ENCODE peak calls at places on chromosomes 13 and 19, in ten cellular contexts. A, P, B, O, X, N, V, R, S and I are unnamed samples.

GRCh38 chr13:35988648-35989081 is 142.5 kb downstream of the DCLK1 start:
- DNase-seq in S (no peak), V (no peak), R (no peak), N (no peak), P (peak), O (no peak), A (peak), B (no peak), X (no peak), I (no peak)

GRCh38 chr19:9054207-9054606 is 32.7 kb upstream of the OR1M1 start:
- DNase-seq in B (no peak), V (no peak), O (no peak), P (no peak), A (no peak), N (no peak), S (no peak), R (no peak), X (no peak), I (no peak)

GRCh38 chr13:40445557-40445990 is 220.9 kb downstream of the FOXO1 start:
- DNase-seq in P (peak), A (peak), N (no peak), B (no peak), X (peak), S (no peak), R (no peak), O (no peak), V (peak), I (no peak)

GRCh38 chr13:102870677-102871415 is 25.0 kb downstream of the ERCC5 start:
- DNase-seq in N (peak), V (no peak), X (peak), R (peak), P (peak), O (peak), A (peak), S (peak), B (peak), I (peak)

GRCh38 chr19:37903096-37903495 is 3.3 kb downstream of the WDR87 start:
- DNase-seq in S (no peak), V (no peak), A (no peak), P (no peak), O (no peak), X (no peak), N (no peak), R (no peak), B (no peak), I (no peak)

GRCh38 chr13:41670873-41671443 is 213.6 kb downstream of the RGCC start:
- DNase-seq in B (no peak), R (no peak), O (no peak), P (no peak), A (peak), V (no peak), X (no peak), N (no peak), S (no peak), I (no peak)

GRCh38 chr13:113452942-113453901 is at the start of gene ADPRHL1:
- DNase-seq in B (no peak), A (no peak), S (no peak), P (no peak), N (no peak), X (no peak), V (no peak), R (no peak), O (no peak), I (no peak)

GRCh38 chr13:23347601-23348000 is 85.9 kb downstream of the SACS start:
- DNase-seq in B (no peak), P (no peak), S (no peak), O (no peak), V (no peak), A (no peak), R (no peak), X (no peak), N (no peak), I (no peak)

GRCh38 chr19:31255174-31255862 is 93.9 kb downstream of the TSHZ3 start:
- DNase-seq in B (no peak), N (no peak), V (no peak), X (no peak), O (no peak), A (no peak), P (no peak), R (no peak), S (peak), I (no peak)

GRCh38 chr13:94967183-94968039 is 255.1 kb upstream of the SOX21 start:
- DNase-seq in O (no peak), V (no peak), X (peak), S (peak), R (no peak), P (no peak), A (peak), N (peak), B (peak), I (no peak)

GRCh38 chr19:37932985-37933953 is 26.3 kb downstream of the SIPA1L3 start:
- DNase-seq in R (no peak), V (no peak), O (no peak), N (no peak), A (peak), S (peak), B (no peak), X (no peak), P (peak), I (no peak)

GRCh38 chr19:38711726-38712153 is 32.5 kb downstream of the CAPN12 start:
- DNase-seq in V (peak), P (peak), X (no peak), S (peak), N (peak), O (peak), R (no peak), B (no peak), A (peak), I (no peak)

GRCh38 chr19:19550454-19550842 is 12.4 kb downstream of the CILP2 start:
- DNase-seq in V (no peak), R (no peak), A (peak), P (no peak), X (no peak), S (peak), N (no peak), O (no peak), B (no peak), I (no peak)

GRCh38 chr19:10828981-10829821 is 6.8 kb downstream of the TMED1 start:
- DNase-seq in N (no peak), P (no peak), B (no peak), X (no peak), O (no peak), V (no peak), S (no peak), R (no peak), A (no peak), I (no peak)

GRCh38 chr13:112839347-112840105 is 129.5 kb upstream of the MCF2L start:
- DNase-seq in A (peak), B (no peak), S (peak), N (no peak), R (no peak), V (no peak), P (peak), O (peak), X (no peak), I (no peak)

GRCh38 chr19:50932690-50933083 is 20.2 kb downstream of the KLK5 start:
- DNase-seq in A (no peak), B (no peak), S (no peak), N (no peak), R (no peak), O (no peak), P (no peak), X (no peak), V (no peak), I (no peak)

GRCh38 chr19:34269968-34270621 is 15.7 kb downstream of the GARRE1 start:
- DNase-seq in O (peak), X (peak), A (peak), B (no peak), S (peak), N (no peak), R (peak), V (no peak), P (peak), I (peak)

GRCh38 chr19:2416321-2417097 is 10.9 kb downstream of the TIMM13 start:
- DNase-seq in O (no peak), N (no peak), V (no peak), R (no peak), A (no peak), B (no peak), P (no peak), X (no peak), S (no peak), I (no peak)

GRCh38 chr13:98411617-98412310 is 165.1 kb downstream of the STK24 start:
- DNase-seq in B (no peak), R (no peak), O (no peak), V (no peak), N (no peak), A (no peak), S (peak), X (no peak), P (no peak), I (no peak)

GRCh38 chr13:44197791-44198770 is 175.5 kb upstream of the SERP2 start:
- DNase-seq in S (no peak), R (no peak), N (no peak), V (no peak), A (peak), X (peak), P (no peak), B (no peak), O (no peak), I (no peak)

GRCh38 chr19:30118760-30119159 is 176.7 kb downstream of the URI1 start:
- DNase-seq in N (no peak), S (no peak), A (no peak), V (no peak), P (no peak), O (no peak), B (no peak), X (no peak), R (no peak), I (no peak)

GRCh38 chr19:34669305-34669704 is 7.7 kb downstream of the SCGB2B2 start:
- DNase-seq in S (no peak), O (no peak), V (no peak), A (no peak), B (no peak), N (no peak), P (no peak), X (no peak), R (no peak), I (no peak)

GRCh38 chr19:45643024-45643926 is 4.1 kb upstream of the EML2 start:
- DNase-seq in R (peak), B (peak), S (peak), A (peak), P (peak), V (peak), O (peak), X (peak), N (peak), I (peak)

GRCh38 chr19:51458051-51458645 is at the start of gene SIGLEC8:
- DNase-seq in V (no peak), X (no peak), R (no peak), B (no peak), P (no peak), N (no peak), O (no peak), A (no peak), S (no peak), I (no peak)

GRCh38 chr13:113763254-113763653 is 4.2 kb downstream of the TMEM255B start:
- DNase-seq in R (no peak), V (no peak), X (no peak), B (no peak), S (no peak), N (no peak), A (no peak), P (no peak), O (no peak), I (no peak)

GRCh38 chr13:73698859-73699258 is 435.3 kb downstream of the KLF12 start:
- DNase-seq in S (no peak), X (no peak), N (no peak), V (no peak), O (no peak), P (peak), R (no peak), B (no peak), A (peak), I (no peak)

GRCh38 chr19:4624733-4625362 is 14.5 kb upstream of the TNFAIP8L1 start:
- DNase-seq in O (no peak), X (no peak), R (no peak), N (no peak), B (no peak), P (no peak), V (no peak), S (no peak), A (peak), I (no peak)

GRCh38 chr19:33294058-33294798 is 8.1 kb downstream of the CEBPA start:
- DNase-seq in A (no peak), B (no peak), P (no peak), O (no peak), R (no peak), V (no peak), N (no peak), X (no peak), S (no peak), I (no peak)